ENCODE peak calls at places on chromosomes 3 and 15, in eight cellular contexts. One of them, this sample, is unnamed.

GRCh38 chr3:45944830-45945620 is 1.8 kb downstream of the CXCR6 start:
- DNase-seq in NAMALWA: no peak
- DNase-seq in AML-193: no peak
- DNase-seq in activated CD4-positive, CD25-positive, alpha-beta regulatory T cell: no peak
- DNase-seq in pulmonary artery endothelial cell: no peak
- DNase-seq in kidney glomerular epithelial cell: no peak
- DNase-seq in NCI-H510A: no peak
- DNase-seq in effector CD4-positive, alpha-beta T cell: no peak
- DNase-seq in this sample: no peak

GRCh38 chr15:66862111-66862815 is 160.2 kb downstream of the SMAD6 start:
- DNase-seq in pulmonary artery endothelial cell: no peak
- DNase-seq in NCI-H510A: no peak
- DNase-seq in AML-193: no peak
- DNase-seq in activated CD4-positive, CD25-positive, alpha-beta regulatory T cell: no peak
- DNase-seq in kidney glomerular epithelial cell: no peak
- DNase-seq in effector CD4-positive, alpha-beta T cell: no peak
- DNase-seq in NAMALWA: no peak
- DNase-seq in this sample: no peak

GRCh38 chr3:15120986-15121385 is 22.0 kb upstream of the RBSN start:
- DNase-seq in NAMALWA: no peak
- DNase-seq in kidney glomerular epithelial cell: no peak
- DNase-seq in AML-193: no peak
- DNase-seq in effector CD4-positive, alpha-beta T cell: no peak
- DNase-seq in activated CD4-positive, CD25-positive, alpha-beta regulatory T cell: no peak
- DNase-seq in pulmonary artery endothelial cell: no peak
- DNase-seq in NCI-H510A: peak
- DNase-seq in this sample: no peak

GRCh38 chr3:3800076-3800448 is 831 bp downstream of the LRRN1 start:
- DNase-seq in activated CD4-positive, CD25-positive, alpha-beta regulatory T cell: no peak
- DNase-seq in effector CD4-positive, alpha-beta T cell: no peak
- DNase-seq in NAMALWA: no peak
- DNase-seq in pulmonary artery endothelial cell: no peak
- DNase-seq in kidney glomerular epithelial cell: no peak
- DNase-seq in NCI-H510A: peak
- DNase-seq in AML-193: no peak
- DNase-seq in this sample: peak

GRCh38 chr15:28094732-28095521 is 4.2 kb downstream of the OCA2 start:
- DNase-seq in activated CD4-positive, CD25-positive, alpha-beta regulatory T cell: no peak
- DNase-seq in NCI-H510A: no peak
- DNase-seq in NAMALWA: no peak
- DNase-seq in AML-193: no peak
- DNase-seq in kidney glomerular epithelial cell: no peak
- DNase-seq in effector CD4-positive, alpha-beta T cell: no peak
- DNase-seq in pulmonary artery endothelial cell: no peak
- DNase-seq in this sample: peak

GRCh38 chr15:75677601-75678323 is 30.1 kb downstream of the SNX33 start:
- DNase-seq in NAMALWA: no peak
- DNase-seq in effector CD4-positive, alpha-beta T cell: no peak
- DNase-seq in NCI-H510A: no peak
- DNase-seq in activated CD4-positive, CD25-positive, alpha-beta regulatory T cell: no peak
- DNase-seq in pulmonary artery endothelial cell: no peak
- DNase-seq in kidney glomerular epithelial cell: no peak
- DNase-seq in AML-193: no peak
- DNase-seq in this sample: no peak

GRCh38 chr15:91291673-91292072 is 191.6 kb downstream of the SV2B start:
- DNase-seq in effector CD4-positive, alpha-beta T cell: no peak
- DNase-seq in NCI-H510A: no peak
- DNase-seq in kidney glomerular epithelial cell: no peak
- DNase-seq in pulmonary artery endothelial cell: no peak
- DNase-seq in NAMALWA: peak
- DNase-seq in AML-193: no peak
- DNase-seq in activated CD4-positive, CD25-positive, alpha-beta regulatory T cell: no peak
- DNase-seq in this sample: no peak

GRCh38 chr3:108518895-108519294 is 8.5 kb upstream of the MYH15 start:
- DNase-seq in kidney glomerular epithelial cell: no peak
- DNase-seq in NAMALWA: no peak
- DNase-seq in pulmonary artery endothelial cell: no peak
- DNase-seq in effector CD4-positive, alpha-beta T cell: no peak
- DNase-seq in NCI-H510A: no peak
- DNase-seq in AML-193: no peak
- DNase-seq in activated CD4-positive, CD25-positive, alpha-beta regulatory T cell: no peak
- DNase-seq in this sample: no peak

GRCh38 chr15:91099616-91100560 is at the start of gene SV2B:
- DNase-seq in pulmonary artery endothelial cell: no peak
- DNase-seq in activated CD4-positive, CD25-positive, alpha-beta regulatory T cell: peak
- DNase-seq in AML-193: no peak
- DNase-seq in effector CD4-positive, alpha-beta T cell: no peak
- DNase-seq in kidney glomerular epithelial cell: peak
- DNase-seq in NCI-H510A: peak
- DNase-seq in NAMALWA: no peak
- DNase-seq in this sample: no peak